ENCODE peak calls at places on chromosomes 1 and 21, in nine cellular contexts. One of them, this sample, is unnamed. For H3K9me3, H3K36me3 and H3K27me3, the result is how much of the 10 kb centered on the place peaks cover.

GRCh38 chr1:244424649-244425334 is 26.9 kb downstream of the ADSS2 start:
- DNase-seq in suprapubic skin: no peak
- DNase-seq in MM.1S: no peak
- DNase-seq in Karpas-422: no peak
- DNase-seq in cardiac muscle cell: no peak
- DNase-seq in breast epithelium: no peak
- DNase-seq in CD8-positive, alpha-beta memory T cell: no peak
- DNase-seq in CD4-positive, alpha-beta memory T cell: no peak
- DNase-seq in uterus: no peak
- DNase-seq in this sample: no peak

GRCh38 chr1:24349891-24350290 is 30.7 kb downstream of the GRHL3 start:
- DNase-seq in suprapubic skin: no peak
- DNase-seq in MM.1S: no peak
- DNase-seq in Karpas-422: no peak
- DNase-seq in cardiac muscle cell: no peak
- DNase-seq in breast epithelium: no peak
- DNase-seq in CD8-positive, alpha-beta memory T cell: no peak
- DNase-seq in CD4-positive, alpha-beta memory T cell: no peak
- DNase-seq in uterus: no peak
- DNase-seq in this sample: no peak

GRCh38 chr1:203600782-203601513 is 25.7 kb upstream of the ATP2B4 start:
- DNase-seq in suprapubic skin: no peak
- DNase-seq in MM.1S: no peak
- DNase-seq in Karpas-422: no peak
- DNase-seq in cardiac muscle cell: peak
- DNase-seq in breast epithelium: no peak
- DNase-seq in CD8-positive, alpha-beta memory T cell: no peak
- DNase-seq in CD4-positive, alpha-beta memory T cell: no peak
- DNase-seq in uterus: peak
- DNase-seq in this sample: no peak

GRCh38 chr1:41806472-41807155 is 112.1 kb downstream of the HIVEP3 start:
- DNase-seq in suprapubic skin: no peak
- DNase-seq in MM.1S: no peak
- DNase-seq in Karpas-422: no peak
- DNase-seq in cardiac muscle cell: no peak
- DNase-seq in breast epithelium: no peak
- DNase-seq in CD8-positive, alpha-beta memory T cell: peak
- DNase-seq in CD4-positive, alpha-beta memory T cell: no peak
- DNase-seq in uterus: no peak
- DNase-seq in this sample: no peak

GRCh38 chr1:50080904-50081586 is 27.7 kb upstream of the ELAVL4 start:
- DNase-seq in suprapubic skin: no peak
- DNase-seq in MM.1S: peak
- DNase-seq in Karpas-422: peak
- DNase-seq in cardiac muscle cell: no peak
- DNase-seq in breast epithelium: no peak
- DNase-seq in CD8-positive, alpha-beta memory T cell: no peak
- DNase-seq in CD4-positive, alpha-beta memory T cell: no peak
- DNase-seq in uterus: no peak
- DNase-seq in this sample: no peak

GRCh38 chr1:23634840-23635642 is 56.6 kb upstream of the RPL11 start:
- DNase-seq in suprapubic skin: no peak
- DNase-seq in MM.1S: peak
- DNase-seq in Karpas-422: peak
- DNase-seq in cardiac muscle cell: peak
- DNase-seq in breast epithelium: peak
- DNase-seq in CD8-positive, alpha-beta memory T cell: peak
- DNase-seq in CD4-positive, alpha-beta memory T cell: peak
- DNase-seq in uterus: peak
- DNase-seq in this sample: peak

GRCh38 chr21:46006547-46007497 is 25.3 kb downstream of the COL6A1 start:
- DNase-seq in suprapubic skin: no peak
- DNase-seq in MM.1S: no peak
- DNase-seq in Karpas-422: no peak
- DNase-seq in cardiac muscle cell: no peak
- DNase-seq in breast epithelium: peak
- DNase-seq in CD8-positive, alpha-beta memory T cell: no peak
- DNase-seq in CD4-positive, alpha-beta memory T cell: no peak
- DNase-seq in uterus: peak
- DNase-seq in this sample: no peak

GRCh38 chr1:10900265-10900651 is 103.8 kb upstream of the CASZ1 start:
- DNase-seq in suprapubic skin: no peak
- DNase-seq in MM.1S: no peak
- DNase-seq in Karpas-422: no peak
- DNase-seq in cardiac muscle cell: no peak
- DNase-seq in breast epithelium: peak
- DNase-seq in CD8-positive, alpha-beta memory T cell: no peak
- DNase-seq in CD4-positive, alpha-beta memory T cell: no peak
- DNase-seq in uterus: no peak
- DNase-seq in this sample: no peak

GRCh38 chr1:232145768-232146167 is 484.2 kb downstream of the SIPA1L2 start:
- DNase-seq in suprapubic skin: no peak
- DNase-seq in MM.1S: no peak
- DNase-seq in Karpas-422: no peak
- DNase-seq in cardiac muscle cell: no peak
- DNase-seq in breast epithelium: no peak
- DNase-seq in CD8-positive, alpha-beta memory T cell: no peak
- DNase-seq in CD4-positive, alpha-beta memory T cell: no peak
- DNase-seq in uterus: no peak
- DNase-seq in this sample: no peak

GRCh38 chr1:98437540-98437939 is 224.0 kb upstream of the SNX7 start:
- DNase-seq in suprapubic skin: no peak
- DNase-seq in MM.1S: no peak
- DNase-seq in Karpas-422: no peak
- DNase-seq in cardiac muscle cell: no peak
- DNase-seq in breast epithelium: no peak
- DNase-seq in CD8-positive, alpha-beta memory T cell: no peak
- DNase-seq in CD4-positive, alpha-beta memory T cell: no peak
- DNase-seq in uterus: no peak
- DNase-seq in this sample: no peak

GRCh38 chr1:226820935-226821718 is 49.3 kb upstream of the PSEN2 start:
- DNase-seq in suprapubic skin: peak
- DNase-seq in MM.1S: no peak
- DNase-seq in Karpas-422: no peak
- DNase-seq in cardiac muscle cell: no peak
- DNase-seq in breast epithelium: peak
- DNase-seq in CD8-positive, alpha-beta memory T cell: no peak
- DNase-seq in CD4-positive, alpha-beta memory T cell: no peak
- DNase-seq in uterus: peak
- DNase-seq in this sample: peak

GRCh38 chr1:50724626-50725286 is 235.3 kb downstream of the FAF1 start:
- DNase-seq in suprapubic skin: no peak
- DNase-seq in MM.1S: peak
- DNase-seq in Karpas-422: peak
- DNase-seq in cardiac muscle cell: no peak
- DNase-seq in breast epithelium: no peak
- DNase-seq in CD8-positive, alpha-beta memory T cell: no peak
- DNase-seq in CD4-positive, alpha-beta memory T cell: peak
- DNase-seq in uterus: no peak
- DNase-seq in this sample: no peak

GRCh38 chr1:24507423-24507804 is 4.8 kb downstream of the RCAN3 start:
- DNase-seq in suprapubic skin: no peak
- DNase-seq in MM.1S: no peak
- DNase-seq in Karpas-422: no peak
- DNase-seq in cardiac muscle cell: no peak
- DNase-seq in breast epithelium: no peak
- DNase-seq in CD8-positive, alpha-beta memory T cell: peak
- DNase-seq in CD4-positive, alpha-beta memory T cell: peak
- DNase-seq in uterus: no peak
- DNase-seq in this sample: no peak

GRCh38 chr1:40059960-40060337 is 19.4 kb downstream of the CAP1 start:
- DNase-seq in suprapubic skin: no peak
- DNase-seq in MM.1S: no peak
- DNase-seq in Karpas-422: no peak
- DNase-seq in cardiac muscle cell: no peak
- DNase-seq in breast epithelium: no peak
- DNase-seq in CD8-positive, alpha-beta memory T cell: no peak
- DNase-seq in CD4-positive, alpha-beta memory T cell: no peak
- DNase-seq in uterus: no peak
- DNase-seq in this sample: no peak

GRCh38 chr1:198605880-198606458 is 32.9 kb upstream of the PTPRC start:
- DNase-seq in suprapubic skin: no peak
- DNase-seq in MM.1S: no peak
- DNase-seq in Karpas-422: no peak
- DNase-seq in cardiac muscle cell: no peak
- DNase-seq in breast epithelium: no peak
- DNase-seq in CD8-positive, alpha-beta memory T cell: no peak
- DNase-seq in CD4-positive, alpha-beta memory T cell: no peak
- DNase-seq in uterus: no peak
- DNase-seq in this sample: no peak

GRCh38 chr1:187624812-187625542 is 796.2 kb downstream of the PLA2G4A start:
- DNase-seq in suprapubic skin: no peak
- DNase-seq in MM.1S: no peak
- DNase-seq in Karpas-422: no peak
- DNase-seq in cardiac muscle cell: no peak
- DNase-seq in breast epithelium: no peak
- DNase-seq in CD8-positive, alpha-beta memory T cell: no peak
- DNase-seq in CD4-positive, alpha-beta memory T cell: no peak
- DNase-seq in uterus: no peak
- DNase-seq in this sample: no peak

GRCh38 chr1:246932366-246932700 is 585 bp upstream of the AHCTF1 start:
- DNase-seq in suprapubic skin: no peak
- DNase-seq in MM.1S: no peak
- DNase-seq in Karpas-422: no peak
- DNase-seq in cardiac muscle cell: no peak
- DNase-seq in breast epithelium: no peak
- DNase-seq in CD8-positive, alpha-beta memory T cell: no peak
- DNase-seq in CD4-positive, alpha-beta memory T cell: no peak
- DNase-seq in uterus: no peak
- DNase-seq in this sample: no peak

GRCh38 chr21:38804030-38804616 is 1.6 kb upstream of the ETS2 start:
- DNase-seq in suprapubic skin: no peak
- DNase-seq in MM.1S: no peak
- DNase-seq in Karpas-422: no peak
- DNase-seq in cardiac muscle cell: no peak
- DNase-seq in breast epithelium: no peak
- DNase-seq in CD8-positive, alpha-beta memory T cell: no peak
- DNase-seq in CD4-positive, alpha-beta memory T cell: no peak
- DNase-seq in uterus: no peak
- DNase-seq in this sample: no peak

GRCh38 chr1:183480971-183481431 is 8.7 kb downstream of the SMG7 start:
- DNase-seq in suprapubic skin: no peak
- DNase-seq in MM.1S: no peak
- DNase-seq in Karpas-422: peak
- DNase-seq in cardiac muscle cell: no peak
- DNase-seq in breast epithelium: no peak
- DNase-seq in CD8-positive, alpha-beta memory T cell: no peak
- DNase-seq in CD4-positive, alpha-beta memory T cell: no peak
- DNase-seq in uterus: no peak
- DNase-seq in this sample: no peak

GRCh38 chr1:33494929-33495328 is 22.5 kb downstream of the ZSCAN20 start:
- DNase-seq in suprapubic skin: no peak
- DNase-seq in MM.1S: no peak
- DNase-seq in Karpas-422: no peak
- DNase-seq in cardiac muscle cell: no peak
- DNase-seq in breast epithelium: no peak
- DNase-seq in CD8-positive, alpha-beta memory T cell: no peak
- DNase-seq in CD4-positive, alpha-beta memory T cell: no peak
- DNase-seq in uterus: no peak
- DNase-seq in this sample: no peak
- H3K9me3 ChIP-seq in suprapubic skin: under half
- H3K9me3 ChIP-seq in MM.1S: under half
- H3K9me3 ChIP-seq in Karpas-422: under half
- H3K9me3 ChIP-seq in cardiac muscle cell: under half
- H3K9me3 ChIP-seq in breast epithelium: half or more
- H3K9me3 ChIP-seq in CD8-positive, alpha-beta memory T cell: under half
- H3K9me3 ChIP-seq in CD4-positive, alpha-beta memory T cell: under half
- H3K9me3 ChIP-seq in uterus: under half
- H3K9me3 ChIP-seq in this sample: under half

GRCh38 chr1:65429806-65430205 is 9.3 kb downstream of the LEPR start:
- DNase-seq in suprapubic skin: no peak
- DNase-seq in MM.1S: no peak
- DNase-seq in Karpas-422: no peak
- DNase-seq in cardiac muscle cell: no peak
- DNase-seq in breast epithelium: peak
- DNase-seq in CD8-positive, alpha-beta memory T cell: no peak
- DNase-seq in CD4-positive, alpha-beta memory T cell: no peak
- DNase-seq in uterus: no peak
- DNase-seq in this sample: peak
- H3K36me3 ChIP-seq in suprapubic skin: under half
- H3K36me3 ChIP-seq in MM.1S: under half
- H3K36me3 ChIP-seq in Karpas-422: under half
- H3K36me3 ChIP-seq in cardiac muscle cell: under half
- H3K36me3 ChIP-seq in breast epithelium: under half
- H3K36me3 ChIP-seq in CD8-positive, alpha-beta memory T cell: under half
- H3K36me3 ChIP-seq in CD4-positive, alpha-beta memory T cell: under half
- H3K36me3 ChIP-seq in uterus: under half
- H3K36me3 ChIP-seq in this sample: half or more

GRCh38 chr1:5768014-5768413 is 224.2 kb downstream of the NPHP4 start:
- DNase-seq in suprapubic skin: no peak
- DNase-seq in MM.1S: no peak
- DNase-seq in Karpas-422: no peak
- DNase-seq in cardiac muscle cell: no peak
- DNase-seq in breast epithelium: no peak
- DNase-seq in CD8-positive, alpha-beta memory T cell: no peak
- DNase-seq in CD4-positive, alpha-beta memory T cell: no peak
- DNase-seq in uterus: no peak
- DNase-seq in this sample: no peak

GRCh38 chr1:5771788-5772187 is 220.4 kb downstream of the NPHP4 start:
- DNase-seq in suprapubic skin: no peak
- DNase-seq in MM.1S: no peak
- DNase-seq in Karpas-422: no peak
- DNase-seq in cardiac muscle cell: no peak
- DNase-seq in breast epithelium: no peak
- DNase-seq in CD8-positive, alpha-beta memory T cell: no peak
- DNase-seq in CD4-positive, alpha-beta memory T cell: no peak
- DNase-seq in uterus: no peak
- DNase-seq in this sample: no peak

GRCh38 chr1:5769146-5769545 is 223.1 kb downstream of the NPHP4 start:
- DNase-seq in suprapubic skin: no peak
- DNase-seq in MM.1S: no peak
- DNase-seq in Karpas-422: no peak
- DNase-seq in cardiac muscle cell: no peak
- DNase-seq in breast epithelium: no peak
- DNase-seq in CD8-positive, alpha-beta memory T cell: no peak
- DNase-seq in CD4-positive, alpha-beta memory T cell: no peak
- DNase-seq in uterus: no peak
- DNase-seq in this sample: no peak

GRCh38 chr1:5770981-5771765 is 221.1 kb downstream of the NPHP4 start:
- DNase-seq in suprapubic skin: no peak
- DNase-seq in MM.1S: no peak
- DNase-seq in Karpas-422: no peak
- DNase-seq in cardiac muscle cell: peak
- DNase-seq in breast epithelium: no peak
- DNase-seq in CD8-positive, alpha-beta memory T cell: no peak
- DNase-seq in CD4-positive, alpha-beta memory T cell: no peak
- DNase-seq in uterus: no peak
- DNase-seq in this sample: no peak

GRCh38 chr1:5769760-5770159 is 222.5 kb downstream of the NPHP4 start:
- DNase-seq in suprapubic skin: no peak
- DNase-seq in MM.1S: no peak
- DNase-seq in Karpas-422: no peak
- DNase-seq in cardiac muscle cell: no peak
- DNase-seq in breast epithelium: no peak
- DNase-seq in CD8-positive, alpha-beta memory T cell: no peak
- DNase-seq in CD4-positive, alpha-beta memory T cell: no peak
- DNase-seq in uterus: no peak
- DNase-seq in this sample: no peak
- H3K27me3 ChIP-seq in suprapubic skin: half or more
- H3K27me3 ChIP-seq in MM.1S: half or more
- H3K27me3 ChIP-seq in Karpas-422: under half
- H3K27me3 ChIP-seq in cardiac muscle cell: under half
- H3K27me3 ChIP-seq in breast epithelium: under half
- H3K27me3 ChIP-seq in CD8-positive, alpha-beta memory T cell: under half
- H3K27me3 ChIP-seq in CD4-positive, alpha-beta memory T cell: under half
- H3K27me3 ChIP-seq in uterus: under half
- H3K27me3 ChIP-seq in this sample: under half

GRCh38 chr21:29190920-29191319 is 60.5 kb downstream of the MAP3K7CL start:
- DNase-seq in suprapubic skin: no peak
- DNase-seq in MM.1S: no peak
- DNase-seq in Karpas-422: no peak
- DNase-seq in cardiac muscle cell: no peak
- DNase-seq in breast epithelium: no peak
- DNase-seq in CD8-positive, alpha-beta memory T cell: no peak
- DNase-seq in CD4-positive, alpha-beta memory T cell: no peak
- DNase-seq in uterus: no peak
- DNase-seq in this sample: no peak
- H3K9me3 ChIP-seq in suprapubic skin: under half
- H3K9me3 ChIP-seq in MM.1S: under half
- H3K9me3 ChIP-seq in Karpas-422: under half
- H3K9me3 ChIP-seq in cardiac muscle cell: under half
- H3K9me3 ChIP-seq in breast epithelium: under half
- H3K9me3 ChIP-seq in CD8-positive, alpha-beta memory T cell: under half
- H3K9me3 ChIP-seq in CD4-positive, alpha-beta memory T cell: under half
- H3K9me3 ChIP-seq in uterus: under half
- H3K9me3 ChIP-seq in this sample: under half